ENCODE peak calls at places on chromosome 18, in seven cellular contexts. S is H1, W is endodermal cell, N is Peyer's patch, L is upper lobe of right lung, T is H9, M is HepG2. A is an unnamed sample. For H3K9me3, the result is how much of the 10 kb centered on the place peaks cover.

GRCh38 chr18:13032173-13032572 is 41.0 kb downstream of the CEP192 start:
- DNase-seq in S (no peak), L (no peak), W (no peak), N (no peak), M (no peak), T (no peak), A (no peak)

GRCh38 chr18:39841133-39842041 is 2113.6 kb upstream of the PIK3C3 start:
- DNase-seq in S (peak), L (peak), N (peak), M (peak), T (peak), W (peak), A (no peak)

GRCh38 chr18:79897940-79898625 is 53.4 kb downstream of the SLC66A2 start:
- DNase-seq in M (no peak), W (no peak), N (no peak), S (no peak), T (no peak), L (peak), A (peak)

GRCh38 chr18:59566507-59566906 is 130.7 kb downstream of the CCBE1 start:
- DNase-seq in W (no peak), L (no peak), T (no peak), S (no peak), M (no peak), N (no peak), A (no peak)

GRCh38 chr18:11849845-11850747 is 1.1 kb upstream of the CHMP1B start:
- DNase-seq in W (peak), N (peak), T (no peak), M (peak), S (peak), L (peak), A (no peak)

GRCh38 chr18:34543940-34544339 is 166.2 kb upstream of the DTNA start:
- DNase-seq in M (no peak), W (no peak), T (no peak), N (no peak), S (no peak), L (no peak), A (no peak)

GRCh38 chr18:23950644-23951043 is 63.9 kb upstream of the TTC39C start:
- DNase-seq in N (no peak), M (no peak), T (no peak), W (peak), L (no peak), S (no peak), A (no peak)

GRCh38 chr18:13218376-13219011 is at the start of gene LDLRAD4:
- DNase-seq in M (no peak), T (peak), L (no peak), W (peak), N (peak), S (peak), A (no peak)

GRCh38 chr18:62566199-62566598 is 43.4 kb downstream of the ZCCHC2 start:
- DNase-seq in W (peak), M (peak), T (no peak), N (peak), S (no peak), L (no peak), A (no peak)

GRCh38 chr18:59606193-59607175 is 90.7 kb downstream of the CCBE1 start:
- DNase-seq in N (no peak), W (no peak), T (no peak), L (no peak), S (no peak), M (no peak), A (no peak)

GRCh38 chr18:74990563-74991081 is 218.3 kb downstream of the PTGR3 start:
- DNase-seq in S (no peak), W (no peak), L (no peak), N (no peak), M (no peak), T (no peak), A (no peak)

GRCh38 chr18:45806226-45806625 is 19.2 kb upstream of the SIGLEC15 start:
- DNase-seq in M (no peak), T (no peak), W (no peak), L (no peak), S (no peak), N (no peak), A (no peak)

GRCh38 chr18:73950116-73950705 is 197.4 kb downstream of the FBXO15 start:
- DNase-seq in N (no peak), T (no peak), W (no peak), S (no peak), L (no peak), M (no peak), A (no peak)

GRCh38 chr18:56252456-56252855 is 385.9 kb downstream of the TXNL1 start:
- DNase-seq in S (no peak), T (no peak), W (no peak), L (no peak), N (no peak), M (no peak), A (no peak)
- TF ChIP-seq CTCF in S (no peak), T (no peak), W (no peak), L (no peak), N (no peak), M (no peak), A (no peak)

DNA sequence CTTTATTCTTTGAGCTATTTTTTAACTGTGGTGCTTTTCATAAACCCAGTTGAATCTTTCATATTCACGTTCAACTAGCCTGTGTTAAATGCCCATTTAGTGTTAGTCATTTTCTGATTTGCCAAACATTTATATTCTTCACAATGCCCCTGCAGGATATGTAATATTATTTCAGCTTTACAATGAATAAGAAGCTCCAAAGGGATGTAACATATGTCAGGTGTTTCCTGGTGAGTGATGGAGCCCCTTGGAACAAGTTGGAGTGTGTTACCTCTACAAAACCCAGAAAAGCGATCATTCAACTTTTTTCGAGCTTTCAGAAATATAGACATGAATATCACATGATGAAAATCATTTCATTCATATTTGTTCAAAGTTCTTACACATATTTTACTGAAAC is 471.0 kb upstream of the CDH2 start:
- DNase-seq in L (no peak), M (no peak), S (no peak), W (no peak), T (no peak), N (no peak), A (no peak)
- H3K9me3 ChIP-seq in L (under half), M (under half), S (under half), W (under half), T (under half), N (under half), A (under half)

GRCh38 chr18:37282386-37283037 is 283.1 kb downstream of the CELF4 start:
- DNase-seq in M (peak), W (peak), S (no peak), L (no peak), T (peak), N (no peak), A (no peak)
- TF ChIP-seq CTCF in M (peak), W (peak), S (peak), L (peak), T (peak), N (no peak), A (no peak)

GRCh38 chr18:42047721-42048120 is 92.7 kb downstream of the PIK3C3 start:
- DNase-seq in N (no peak), W (no peak), L (no peak), T (no peak), S (no peak), M (peak), A (no peak)

GRCh38 chr18:42051411-42051810 is 96.4 kb downstream of the PIK3C3 start:
- DNase-seq in N (no peak), T (no peak), L (no peak), M (no peak), S (no peak), W (no peak), A (no peak)

GRCh38 chr18:42052137-42052708 is 97.2 kb downstream of the PIK3C3 start:
- DNase-seq in L (no peak), W (no peak), N (no peak), T (no peak), S (no peak), M (no peak), A (no peak)

GRCh38 chr18:42048150-42048549 is 93.1 kb downstream of the PIK3C3 start:
- DNase-seq in T (no peak), W (no peak), L (no peak), N (no peak), M (peak), S (no peak), A (no peak)

DNA sequence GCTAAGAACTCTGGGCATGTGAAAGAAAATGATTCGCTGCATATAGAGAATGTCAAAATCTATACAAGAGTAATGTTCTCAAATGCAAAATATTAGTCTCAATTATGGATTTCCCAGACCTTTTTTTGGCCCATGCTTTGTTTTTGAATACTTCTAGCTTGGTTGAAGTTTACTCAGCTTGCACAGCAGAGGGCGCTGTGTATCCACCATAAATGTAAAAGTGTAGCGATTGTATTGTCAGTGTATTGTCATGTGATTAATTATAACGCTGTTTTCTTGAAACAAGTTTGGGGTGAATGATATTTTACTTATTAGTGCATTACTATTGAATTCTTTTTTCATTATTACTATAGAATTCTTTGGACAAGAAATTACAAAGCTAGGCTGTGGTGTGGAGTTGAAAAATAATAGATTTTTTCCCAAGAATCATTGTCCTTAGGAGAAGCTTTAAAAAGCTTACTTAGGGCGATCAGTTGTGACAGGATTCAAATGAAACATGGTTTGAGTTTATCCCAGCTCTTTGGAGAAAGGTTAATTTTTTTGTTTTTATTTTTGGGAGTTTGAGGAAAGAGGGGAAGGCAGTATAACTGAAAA is 98.3 kb downstream of the PIK3C3 start:
- DNase-seq in N (peak), M (peak), S (peak), L (no peak), W (peak), T (peak), A (no peak)
- H3K9me3 ChIP-seq in N (under half), M (under half), S (under half), L (under half), W (under half), T (under half), A (under half)

GRCh38 chr18:48751727-48752468 is 198.9 kb downstream of the SMAD7 start:
- DNase-seq in N (no peak), S (no peak), T (no peak), L (no peak), M (no peak), W (no peak), A (no peak)

GRCh38 chr18:48752928-48753327 is 197.8 kb downstream of the SMAD7 start:
- DNase-seq in S (no peak), L (no peak), M (no peak), W (no peak), T (no peak), N (no peak), A (no peak)

GRCh38 chr18:48750485-48751175 is 200.1 kb downstream of the SMAD7 start:
- DNase-seq in T (no peak), M (no peak), L (no peak), W (no peak), S (no peak), N (no peak), A (no peak)

GRCh38 chr18:48752478-48752877 is 198.3 kb downstream of the SMAD7 start:
- DNase-seq in N (no peak), L (no peak), M (no peak), W (no peak), T (no peak), S (no peak), A (no peak)

DNA sequence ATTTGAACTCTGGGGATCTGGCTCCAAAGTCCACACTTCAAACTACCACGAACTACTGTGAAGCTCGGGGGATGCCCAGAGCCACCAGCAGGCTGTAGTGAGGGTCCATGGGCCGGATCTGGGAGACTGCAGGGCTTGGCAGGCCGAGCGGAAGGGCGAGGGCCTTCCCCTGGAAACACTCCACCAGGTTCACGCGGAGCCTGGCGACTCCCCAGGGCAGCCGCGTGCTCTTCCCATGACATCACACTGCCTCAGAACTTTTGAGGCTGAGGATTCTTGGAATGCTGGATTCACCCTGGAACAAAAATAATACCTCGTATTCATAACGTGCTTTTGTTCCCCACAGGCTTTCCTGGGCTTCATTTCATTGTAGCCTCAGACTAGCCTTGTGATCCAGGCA is 201.0 kb downstream of the SMAD7 start:
- DNase-seq in L (no peak), N (no peak), T (no peak), M (no peak), W (no peak), S (no peak), A (no peak)
- TF ChIP-seq CTCF in L (peak), N (no peak), T (no peak), M (no peak), W (no peak), S (no peak), A (no peak)